ENCODE peak calls at places on chromosomes 11 and 22, in six cellular contexts. Z is CD4-positive, alpha-beta T cell; B is OCI-LY7; Y is right atrium auricular region; S is CD8-positive, alpha-beta T cell; P is epithelial cell of esophagus. C is an unnamed sample.

GRCh38 chr11:15591112-15591537 is 476.4 kb downstream of the INSC start:
- DNase-seq in S (no peak), Y (no peak), B (no peak), P (no peak), Z (no peak), C (no peak)

GRCh38 chr11:78759067-78759466 is 184.4 kb upstream of the NARS2 start:
- DNase-seq in B (no peak), Y (no peak), S (no peak), P (no peak), Z (no peak), C (no peak)

GRCh38 chr11:12042215-12042676 is 33.8 kb upstream of the DKK3 start:
- DNase-seq in Y (no peak), B (no peak), S (no peak), P (peak), Z (no peak), C (no peak)

GRCh38 chr11:18457435-18457834 is 1.8 kb downstream of the LDHAL6A start:
- DNase-seq in B (no peak), P (peak), S (no peak), Z (no peak), Y (no peak), C (no peak)

GRCh38 chr11:16923987-16924386 is 90.2 kb downstream of the PLEKHA7 start:
- DNase-seq in S (no peak), B (no peak), P (no peak), Z (no peak), Y (no peak), C (no peak)

GRCh38 chr22:30541979-30542810 is 4.3 kb downstream of the SEC14L6 start:
- DNase-seq in Y (no peak), Z (no peak), S (no peak), B (no peak), P (no peak), C (no peak)

GRCh38 chr11:11611381-11611780 is 10.4 kb downstream of the GALNT18 start:
- DNase-seq in P (no peak), Z (no peak), Y (no peak), S (no peak), B (no peak), C (no peak)

GRCh38 chr11:103940542-103940941 is 95.9 kb upstream of the DDI1 start:
- DNase-seq in B (no peak), Z (no peak), S (no peak), Y (no peak), P (peak), C (no peak)

GRCh38 chr22:46104170-46104880 is 46.0 kb upstream of the PPARA start:
- DNase-seq in P (no peak), S (no peak), B (no peak), Y (no peak), Z (no peak), C (no peak)

GRCh38 chr11:991711-992307 is 44.7 kb downstream of the MUC6 start:
- DNase-seq in Y (no peak), Z (no peak), B (no peak), P (no peak), S (no peak), C (no peak)

GRCh38 chr11:105891685-105892084 is 130.4 kb downstream of the MSANTD4 start:
- DNase-seq in Y (no peak), S (no peak), Z (no peak), B (no peak), P (no peak), C (no peak)

GRCh38 chr11:35390737-35391682 is 28.3 kb downstream of the SLC1A2 start:
- DNase-seq in B (no peak), S (no peak), Y (no peak), Z (no peak), P (peak), C (no peak)

GRCh38 chr11:29616611-29617010 is 400.2 kb downstream of the KCNA4 start:
- DNase-seq in Z (no peak), B (no peak), Y (no peak), P (peak), S (no peak), C (no peak)

GRCh38 chr11:13674799-13675509 is 6.5 kb downstream of the FAR1 start:
- DNase-seq in Z (no peak), B (no peak), P (no peak), Y (no peak), S (no peak), C (no peak)

GRCh38 chr11:110433393-110434333 is 3.9 kb downstream of the FDX1 start:
- DNase-seq in Z (no peak), B (peak), Y (no peak), P (peak), S (no peak), C (peak)

GRCh38 chr22:30001459-30001858 is 78.8 kb upstream of the HORMAD2 start:
- DNase-seq in Z (no peak), B (no peak), S (no peak), P (no peak), Y (no peak), C (no peak)

GRCh38 chr11:64890084-64890944 is 11.9 kb upstream of the EHD1 start:
- DNase-seq in B (no peak), S (no peak), P (no peak), Y (no peak), Z (no peak), C (no peak)

GRCh38 chr11:108698844-108699642 is 34.2 kb downstream of the DDX10 start:
- DNase-seq in Z (no peak), B (no peak), S (no peak), P (peak), Y (no peak), C (no peak)

GRCh38 chr11:93017821-93018690 is 48.6 kb downstream of the MTNR1B start:
- DNase-seq in P (peak), S (no peak), Y (no peak), B (no peak), Z (no peak), C (no peak)

GRCh38 chr22:44100411-44100810 is 76.3 kb downstream of the PARVB start:
- DNase-seq in Z (no peak), S (no peak), B (no peak), Y (no peak), P (no peak), C (no peak)

GRCh38 chr11:94241896-94242295 is 62.5 kb upstream of the IZUMO1R start:
- DNase-seq in S (no peak), Y (no peak), B (no peak), Z (no peak), P (no peak), C (no peak)

GRCh38 chr11:67073908-67074307 is 17.3 kb downstream of the RHOD start:
- DNase-seq in S (no peak), Z (no peak), P (no peak), B (no peak), Y (no peak), C (no peak)

GRCh38 chr11:34719303-34719848 is 98.5 kb downstream of the EHF start:
- DNase-seq in S (no peak), Z (no peak), B (no peak), Y (no peak), P (no peak), C (no peak)

GRCh38 chr11:78424334-78425270 is 7.0 kb upstream of the GAB2 start:
- DNase-seq in Z (no peak), Y (no peak), S (no peak), B (peak), P (no peak), C (no peak)

GRCh38 chr22:29224121-29224858 is 18.6 kb downstream of the EMID1 start:
- DNase-seq in S (no peak), Z (no peak), P (no peak), Y (no peak), B (no peak), C (no peak)

GRCh38 chr22:50625131-50625567 is 2.8 kb downstream of the ARSA start:
- DNase-seq in P (no peak), B (no peak), Z (no peak), S (no peak), Y (no peak), C (no peak)

GRCh38 chr22:30806391-30806861 is 111.8 kb downstream of the OSBP2 start:
- DNase-seq in Z (no peak), P (peak), Y (no peak), B (no peak), S (no peak), C (no peak)

GRCh38 chr22:42299586-42300285 is 29.3 kb upstream of the TCF20 start:
- DNase-seq in B (peak), P (no peak), Y (no peak), S (peak), Z (peak), C (no peak)

GRCh38 chr22:23751441-23751996 is 607 bp upstream of the ZNF70 start:
- DNase-seq in S (no peak), Z (no peak), Y (no peak), B (no peak), P (no peak), C (no peak)

GRCh38 chr11:2391663-2391975 is 8.9 kb upstream of the TSSC4 start:
- DNase-seq in Z (no peak), S (no peak), Y (no peak), P (no peak), B (no peak), C (no peak)

GRCh38 chr11:32110795-32111194 is 19.9 kb downstream of the RCN1 start:
- DNase-seq in Y (no peak), P (no peak), Z (no peak), B (no peak), S (no peak), C (no peak)

GRCh38 chr11:100890779-100891178 is 203.7 kb downstream of the ARHGAP42 start:
- DNase-seq in Z (no peak), Y (no peak), B (no peak), P (no peak), S (no peak), C (no peak)

GRCh38 chr11:62143727-62144126 is 19.9 kb downstream of the INCENP start:
- DNase-seq in S (no peak), Y (peak), Z (no peak), P (no peak), B (no peak), C (no peak)
- TF ChIP-seq CTCF in S (no peak), Y (no peak), Z (no peak), P (no peak), B (peak), C (no peak)

GRCh38 chr22:49016909-49017768 is 810.5 kb downstream of the BRD1 start:
- DNase-seq in B (no peak), Y (peak), S (peak), Z (no peak), P (no peak), C (no peak)

GRCh38 chr22:49019737-49020136 is 807.9 kb downstream of the BRD1 start:
- DNase-seq in B (no peak), Z (no peak), P (no peak), S (no peak), Y (no peak), C (no peak)

GRCh38 chr22:49020314-49020713 is 807.4 kb downstream of the BRD1 start:
- DNase-seq in Z (no peak), Y (no peak), S (no peak), B (no peak), P (no peak), C (no peak)

GRCh38 chr22:49017769-49018330 is 809.8 kb downstream of the BRD1 start:
- DNase-seq in P (no peak), B (no peak), Y (peak), S (peak), Z (no peak), C (no peak)

DNA sequence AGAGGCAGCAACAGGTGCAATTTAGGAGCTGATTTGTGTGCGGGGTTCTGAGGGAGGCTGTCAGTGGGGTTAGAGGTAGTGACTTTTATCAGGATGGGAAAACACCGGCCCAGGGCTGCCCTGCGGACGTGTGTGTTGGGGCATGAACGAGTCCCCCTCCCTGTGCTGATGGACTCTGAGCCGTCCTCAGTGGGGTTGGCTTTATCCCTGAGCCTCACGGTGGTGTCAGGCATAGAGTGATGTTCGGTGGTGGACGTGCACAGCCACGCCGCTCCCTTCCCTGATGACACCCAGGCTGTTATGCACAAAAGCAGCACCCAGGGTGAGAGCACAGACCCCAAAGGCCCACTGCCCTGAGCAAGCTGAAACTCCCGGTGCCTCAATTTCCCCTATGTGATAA is 809.1 kb downstream of the BRD1 start:
- DNase-seq in Y (peak), Z (no peak), P (no peak), S (peak), B (no peak), C (no peak)
- TF ChIP-seq CTCF in Y (no peak), Z (no peak), P (no peak), S (no peak), B (no peak), C (no peak)

GRCh38 chr11:130243816-130244215 is 70.9 kb downstream of the ZBTB44 start:
- DNase-seq in B (no peak), Y (no peak), Z (no peak), S (no peak), P (no peak), C (no peak)

GRCh38 chr11:130246270-130246669 is 68.4 kb downstream of the ZBTB44 start:
- DNase-seq in Z (no peak), B (no peak), Y (no peak), P (no peak), S (no peak), C (no peak)

GRCh38 chr11:130237282-130238006 is 77.3 kb downstream of the ZBTB44 start:
- DNase-seq in Z (no peak), P (no peak), B (no peak), Y (no peak), S (no peak), C (no peak)

GRCh38 chr11:130244851-130245250 is 69.9 kb downstream of the ZBTB44 start:
- DNase-seq in S (no peak), Z (no peak), P (no peak), B (no peak), Y (no peak), C (no peak)

GRCh38 chr11:130241697-130242096 is 73.0 kb downstream of the ZBTB44 start:
- DNase-seq in B (no peak), P (no peak), S (no peak), Y (no peak), Z (no peak), C (no peak)
- TF ChIP-seq CTCF in B (peak), P (no peak), S (no peak), Y (no peak), Z (no peak), C (no peak)

GRCh38 chr11:132142102-132142501 is 771.7 kb downstream of the NTM start:
- DNase-seq in S (no peak), Y (no peak), Z (no peak), B (no peak), P (peak), C (no peak)

GRCh38 chr11:132139181-132139580 is 768.8 kb downstream of the NTM start:
- DNase-seq in Z (no peak), P (peak), S (no peak), Y (no peak), B (no peak), C (no peak)

GRCh38 chr11:132142554-132142953 is 772.1 kb downstream of the NTM start:
- DNase-seq in P (no peak), Y (no peak), B (no peak), Z (no peak), S (no peak), C (no peak)

GRCh38 chr11:132137981-132138313 is 767.5 kb downstream of the NTM start:
- DNase-seq in P (no peak), S (no peak), B (no peak), Z (no peak), Y (no peak), C (no peak)

GRCh38 chr11:132140056-132140455 is 769.6 kb downstream of the NTM start:
- DNase-seq in Y (no peak), Z (no peak), S (no peak), P (no peak), B (no peak), C (no peak)
- TF ChIP-seq CTCF in Y (no peak), Z (no peak), S (no peak), P (no peak), B (no peak), C (no peak)

GRCh38 chr11:60658409-60658808 is 41.0 kb upstream of the MS4A8 start:
- DNase-seq in B (no peak), P (no peak), Y (no peak), Z (no peak), S (no peak), C (no peak)

GRCh38 chr11:60657880-60658279 is 41.5 kb upstream of the MS4A8 start:
- DNase-seq in Z (no peak), B (no peak), P (no peak), S (no peak), Y (no peak), C (no peak)
- TF ChIP-seq CTCF in Z (no peak), B (no peak), P (no peak), S (no peak), Y (no peak), C (no peak)

GRCh38 chr11:116078101-116078561 is 573.9 kb upstream of the CADM1 start:
- DNase-seq in Z (no peak), Y (no peak), B (peak), S (no peak), P (no peak), C (no peak)
- TF ChIP-seq CTCF in Z (no peak), Y (no peak), B (peak), S (no peak), P (no peak), C (peak)

GRCh38 chr11:124069429-124070401 is 28.6 kb upstream of the OR10G7 start:
- DNase-seq in P (peak), Z (no peak), B (peak), Y (no peak), S (peak), C (no peak)
- TF ChIP-seq CTCF in P (peak), Z (peak), B (peak), Y (no peak), S (no peak), C (peak)